ENCODE peak calls at places on chromosomes 3 and 15, in four cellular contexts. One of them, this sample, is unnamed.

GRCh38 chr3:111690242-111690641 is 95.1 kb upstream of the ZBED2 start:
- DNase-seq in HAP-1: no peak
- DNase-seq in heart left ventricle: no peak
- DNase-seq in left lung: no peak
- DNase-seq in this sample: no peak

GRCh38 chr3:99783009-99783573 is 34.6 kb upstream of the CMSS1 start:
- DNase-seq in left lung: no peak
- DNase-seq in HAP-1: peak; percentile 31
- DNase-seq in heart left ventricle: no peak
- DNase-seq in this sample: no peak

GRCh38 chr3:118842147-118842863 is 192.3 kb downstream of the IGSF11 start:
- DNase-seq in heart left ventricle: no peak
- DNase-seq in left lung: no peak
- DNase-seq in HAP-1: no peak
- DNase-seq in this sample: no peak

GRCh38 chr15:39213385-39213840 is 367.5 kb upstream of the THBS1 start:
- DNase-seq in heart left ventricle: peak; percentile 55
- DNase-seq in HAP-1: peak; percentile 64
- DNase-seq in left lung: peak; percentile 69
- DNase-seq in this sample: no peak

GRCh38 chr3:55559651-55560423 is 72.7 kb upstream of the WNT5A start:
- DNase-seq in left lung: no peak
- DNase-seq in heart left ventricle: no peak
- DNase-seq in HAP-1: no peak
- DNase-seq in this sample: no peak

GRCh38 chr3:29683306-29683993 is 402.6 kb downstream of the RBMS3 start:
- DNase-seq in heart left ventricle: no peak
- DNase-seq in left lung: no peak
- DNase-seq in HAP-1: no peak
- DNase-seq in this sample: no peak

GRCh38 chr3:150278843-150279341 is 129.2 kb upstream of the TSC22D2 start:
- DNase-seq in HAP-1: peak; percentile 88
- DNase-seq in left lung: no peak
- DNase-seq in heart left ventricle: no peak
- DNase-seq in this sample: no peak

GRCh38 chr3:38738630-38739395 is 77.2 kb downstream of the SCN10A start:
- DNase-seq in heart left ventricle: no peak
- DNase-seq in HAP-1: peak; percentile 37
- DNase-seq in left lung: no peak
- DNase-seq in this sample: no peak

GRCh38 chr15:86830304-86830703 is 750.6 kb downstream of the AGBL1 start:
- DNase-seq in heart left ventricle: no peak
- DNase-seq in left lung: no peak
- DNase-seq in HAP-1: no peak
- DNase-seq in this sample: no peak

GRCh38 chr3:123540285-123540684 is 44.6 kb downstream of the HACD2 start:
- DNase-seq in HAP-1: no peak
- DNase-seq in left lung: no peak
- DNase-seq in heart left ventricle: no peak
- DNase-seq in this sample: no peak

GRCh38 chr3:125052671-125053303 is 3.0 kb downstream of the HEG1 start:
- DNase-seq in heart left ventricle: no peak
- DNase-seq in left lung: no peak
- DNase-seq in HAP-1: peak; percentile 90
- DNase-seq in this sample: no peak

GRCh38 chr3:29972594-29972993 is 633.8 kb upstream of the TGFBR2 start:
- DNase-seq in HAP-1: peak; percentile 95
- DNase-seq in heart left ventricle: no peak
- DNase-seq in left lung: no peak
- DNase-seq in this sample: no peak

GRCh38 chr3:47577583-47578118 is 1.0 kb downstream of the CSPG5 start:
- DNase-seq in HAP-1: no peak
- DNase-seq in heart left ventricle: no peak
- DNase-seq in left lung: no peak
- DNase-seq in this sample: no peak

GRCh38 chr15:97858278-97858677 is 102.2 kb upstream of the ARRDC4 start:
- DNase-seq in heart left ventricle: no peak
- DNase-seq in left lung: no peak
- DNase-seq in HAP-1: no peak
- DNase-seq in this sample: no peak

GRCh38 chr15:23687143-23687470 is at the start of gene NDN:
- DNase-seq in HAP-1: no peak
- DNase-seq in left lung: peak; percentile 35
- DNase-seq in heart left ventricle: peak; percentile 74
- DNase-seq in this sample: no peak

GRCh38 chr3:114582929-114583328 is 289.1 kb downstream of the TIGIT start:
- DNase-seq in left lung: no peak
- DNase-seq in heart left ventricle: no peak
- DNase-seq in HAP-1: no peak
- DNase-seq in this sample: no peak

GRCh38 chr15:89342840-89343239 is 8.2 kb upstream of the POLG start:
- DNase-seq in HAP-1: no peak
- DNase-seq in left lung: no peak
- DNase-seq in heart left ventricle: no peak
- DNase-seq in this sample: no peak

GRCh38 chr15:99447497-99448371 is 118.0 kb upstream of the MEF2A start:
- DNase-seq in HAP-1: no peak
- DNase-seq in heart left ventricle: no peak
- DNase-seq in left lung: no peak
- DNase-seq in this sample: no peak

GRCh38 chr3:160870327-160870726 is 114.3 kb downstream of the PPM1L start:
- DNase-seq in heart left ventricle: no peak
- DNase-seq in left lung: no peak
- DNase-seq in HAP-1: peak; percentile 25
- DNase-seq in this sample: no peak

GRCh38 chr3:113948015-113948917 is 453 bp downstream of the ZDHHC23 start:
- DNase-seq in heart left ventricle: no peak
- DNase-seq in left lung: peak; percentile 51
- DNase-seq in HAP-1: peak; percentile 18
- DNase-seq in this sample: peak; percentile 57

DNA sequence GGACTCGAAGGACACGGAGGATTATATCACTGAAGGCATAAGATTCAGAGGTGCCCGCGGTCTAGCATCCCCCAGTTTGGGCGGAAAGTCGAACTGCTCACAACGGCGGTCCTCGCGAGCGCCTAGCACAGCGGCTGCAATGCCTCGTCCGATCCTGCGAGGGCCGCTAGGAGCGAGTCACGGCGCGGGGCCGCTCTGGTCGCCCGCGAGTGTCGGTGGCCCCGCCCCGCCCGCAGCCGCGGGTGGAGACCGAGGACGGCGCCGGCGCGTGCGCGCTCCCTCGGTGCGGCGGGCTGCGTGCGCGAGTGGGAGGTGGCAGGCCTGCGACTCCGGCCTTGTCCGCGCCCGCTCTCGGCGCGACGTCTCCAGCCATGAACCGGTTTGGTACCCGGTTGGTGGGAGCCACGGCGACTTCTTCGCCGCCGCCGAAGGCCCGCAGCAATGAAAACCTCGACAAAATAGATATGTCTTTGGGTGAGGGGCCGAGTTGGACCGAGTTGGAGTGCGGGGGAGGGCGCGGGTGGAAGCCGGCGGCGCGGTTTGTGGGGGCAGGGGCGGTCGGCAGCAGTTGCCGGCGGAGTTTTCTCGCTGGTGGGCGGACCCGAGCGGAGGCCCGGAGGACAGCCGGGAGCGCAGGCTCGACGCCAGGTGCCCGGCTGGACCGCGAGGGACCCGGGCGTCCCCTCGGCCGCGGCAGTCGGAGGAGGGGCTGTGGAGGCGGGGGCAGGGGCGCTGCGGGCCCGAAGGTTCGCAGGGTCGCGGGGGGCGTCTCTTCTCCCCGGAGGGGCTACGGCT is at the start of gene FYTTD1:
- DNase-seq in HAP-1: peak; percentile 67
- DNase-seq in heart left ventricle: peak; percentile 97
- DNase-seq in left lung: peak; percentile 92
- DNase-seq in this sample: peak; percentile 88
- H3K4me1 ChIP-seq in HAP-1: peaks cover 12% of the 10 kb centered on the region
- H3K4me1 ChIP-seq in heart left ventricle: peaks cover 66% of the 10 kb centered on the region
- H3K4me1 ChIP-seq in left lung: peaks cover 45% of the 10 kb centered on the region
- H3K4me1 ChIP-seq in this sample: peaks cover 40% of the 10 kb centered on the region

GRCh38 chr15:92643849-92644815 is 11.4 kb downstream of the FAM174B start:
- DNase-seq in heart left ventricle: no peak
- DNase-seq in left lung: no peak
- DNase-seq in HAP-1: no peak
- DNase-seq in this sample: no peak
- H3K4me3 ChIP-seq in heart left ventricle: no peak overlapping the region
- H3K4me3 ChIP-seq in left lung: no peak overlapping the region
- H3K4me3 ChIP-seq in HAP-1: no peak overlapping the region
- H3K4me3 ChIP-seq in this sample: no peak overlapping the region

GRCh38 chr15:65887565-65887964 is 18.3 kb downstream of the RAB11A start:
- DNase-seq in left lung: no peak
- DNase-seq in HAP-1: no peak
- DNase-seq in heart left ventricle: no peak
- DNase-seq in this sample: peak; percentile 48

GRCh38 chr15:65881766-65882434 is 12.6 kb downstream of the RAB11A start:
- DNase-seq in HAP-1: no peak
- DNase-seq in heart left ventricle: no peak
- DNase-seq in left lung: no peak
- DNase-seq in this sample: peak; percentile 29

GRCh38 chr15:65885668-65886218 is 16.5 kb downstream of the RAB11A start:
- DNase-seq in HAP-1: peak; percentile 31
- DNase-seq in left lung: no peak
- DNase-seq in heart left ventricle: no peak
- DNase-seq in this sample: no peak

GRCh38 chr15:65883571-65883970 is 14.3 kb downstream of the RAB11A start:
- DNase-seq in left lung: no peak
- DNase-seq in HAP-1: no peak
- DNase-seq in heart left ventricle: no peak
- DNase-seq in this sample: no peak

DNA sequence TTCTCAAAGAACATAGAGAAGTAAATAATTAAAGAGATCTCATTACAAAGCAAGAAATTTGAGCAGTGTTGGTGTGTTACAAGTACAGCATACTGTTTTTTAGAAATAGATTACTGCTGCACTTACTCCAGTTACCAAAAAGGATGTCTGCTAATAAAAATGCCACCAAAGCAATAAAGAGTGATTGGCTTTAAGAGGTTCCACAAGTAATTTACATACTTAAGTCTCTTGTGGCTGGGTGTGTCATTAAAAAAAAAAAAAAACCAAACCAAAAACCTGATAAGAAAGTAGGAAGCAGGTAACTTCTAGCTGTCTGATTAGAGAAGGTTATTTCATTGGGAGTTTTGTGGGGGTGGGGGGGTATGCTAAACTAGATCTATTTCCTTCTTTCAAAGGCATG is 15.2 kb downstream of the RAB11A start:
- DNase-seq in heart left ventricle: no peak
- DNase-seq in left lung: no peak
- DNase-seq in HAP-1: peak; percentile 62
- DNase-seq in this sample: no peak
- H3K4me1 ChIP-seq in heart left ventricle: peaks cover 53% of the 10 kb centered on the region
- H3K4me1 ChIP-seq in left lung: peaks cover 16% of the 10 kb centered on the region
- H3K4me1 ChIP-seq in HAP-1: peaks cover 19% of the 10 kb centered on the region
- H3K4me1 ChIP-seq in this sample: peaks cover 51% of the 10 kb centered on the region

GRCh38 chr3:172750368-172751187 is at the start of gene ECT2:
- DNase-seq in HAP-1: peak; percentile 100
- DNase-seq in heart left ventricle: peak; percentile 98
- DNase-seq in left lung: peak; percentile 99
- DNase-seq in this sample: peak; percentile 95

GRCh38 chr3:172750069-172750367 is 508 bp upstream of the ECT2 start:
- DNase-seq in left lung: no peak
- DNase-seq in HAP-1: no peak
- DNase-seq in heart left ventricle: no peak
- DNase-seq in this sample: no peak

GRCh38 chr3:172751188-172751571 is 654 bp downstream of the ECT2 start:
- DNase-seq in HAP-1: peak; percentile 32
- DNase-seq in left lung: no peak
- DNase-seq in heart left ventricle: no peak
- DNase-seq in this sample: peak; percentile 3

GRCh38 chr3:172752651-172753050 is 2.1 kb downstream of the ECT2 start:
- DNase-seq in HAP-1: no peak
- DNase-seq in heart left ventricle: no peak
- DNase-seq in left lung: no peak
- DNase-seq in this sample: no peak

DNA sequence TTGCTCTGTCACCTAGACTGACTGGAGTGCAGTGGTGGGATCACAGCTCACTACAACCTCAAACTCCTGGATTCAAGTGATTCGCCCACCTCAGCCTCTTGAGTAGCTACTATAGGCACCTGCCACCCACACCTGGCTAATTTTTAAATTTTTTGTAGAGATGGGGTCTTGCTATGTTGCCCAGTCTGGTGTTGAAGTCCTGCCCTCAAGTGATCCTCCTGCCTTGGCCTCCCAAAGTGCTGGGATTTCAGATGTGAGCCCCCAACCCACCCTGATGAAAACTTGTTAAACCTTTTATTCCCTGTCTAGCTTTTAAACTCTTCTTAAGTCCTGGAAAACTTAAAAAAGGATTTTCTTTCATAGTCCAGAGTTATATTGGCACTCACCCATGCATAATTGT is 2.6 kb downstream of the ECT2 start:
- DNase-seq in heart left ventricle: no peak
- DNase-seq in HAP-1: no peak
- DNase-seq in left lung: no peak
- DNase-seq in this sample: no peak
- H3K4me3 ChIP-seq in heart left ventricle: no peak overlapping the region
- H3K4me3 ChIP-seq in HAP-1: no peak overlapping the region
- H3K4me3 ChIP-seq in left lung: no peak overlapping the region
- H3K4me3 ChIP-seq in this sample: no peak overlapping the region

GRCh38 chr15:91346259-91346658 is 246.2 kb downstream of the SV2B start:
- DNase-seq in left lung: no peak
- DNase-seq in HAP-1: no peak
- DNase-seq in heart left ventricle: no peak
- DNase-seq in this sample: no peak

GRCh38 chr15:91345761-91346160 is 245.7 kb downstream of the SV2B start:
- DNase-seq in left lung: no peak
- DNase-seq in HAP-1: no peak
- DNase-seq in heart left ventricle: no peak
- DNase-seq in this sample: no peak

DNA sequence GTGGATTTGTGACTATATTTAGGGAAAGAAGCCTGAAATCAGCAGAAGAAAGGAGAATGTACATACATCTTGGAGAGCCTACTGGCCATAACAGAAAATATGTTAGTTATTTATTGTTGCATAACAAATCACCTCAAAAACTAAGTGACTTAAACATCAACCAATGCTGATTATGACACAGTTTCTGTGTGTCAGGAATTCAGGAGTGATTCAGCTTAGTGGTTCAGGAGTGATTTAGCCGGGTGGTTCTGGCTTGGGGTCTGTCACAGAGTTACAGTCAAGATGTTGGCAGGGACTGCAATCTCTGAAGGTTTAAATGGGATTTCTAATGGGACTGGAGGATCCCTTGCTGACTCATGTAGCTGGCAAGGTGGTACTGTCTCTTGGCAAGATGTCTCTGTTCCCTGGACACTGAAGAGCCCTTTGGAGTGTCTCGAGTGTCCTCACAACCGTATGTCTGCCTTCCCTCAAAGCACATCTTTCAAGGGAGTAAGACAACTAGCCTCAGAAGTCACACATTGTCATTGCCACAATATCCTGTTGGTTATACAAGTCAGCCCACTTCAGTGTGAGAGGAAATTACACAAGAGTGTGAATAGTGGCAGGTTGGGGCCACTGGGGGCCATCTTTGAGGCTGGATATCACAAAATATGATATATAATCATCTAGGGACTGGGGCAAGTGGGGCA is 248.9 kb downstream of the SV2B start:
- DNase-seq in heart left ventricle: no peak
- DNase-seq in HAP-1: no peak
- DNase-seq in left lung: no peak
- DNase-seq in this sample: no peak
- H3K4me1 ChIP-seq in heart left ventricle: no peaks in the 10 kb centered on the region
- H3K4me1 ChIP-seq in HAP-1: no peaks in the 10 kb centered on the region
- H3K4me1 ChIP-seq in left lung: peaks cover 10% of the 10 kb centered on the region
- H3K4me1 ChIP-seq in this sample: peaks cover 23% of the 10 kb centered on the region